ENCODE peak calls at places on chromosome 3, in nine cellular contexts. V is HL-60, I is testis, U is lower lobe of right lung, X is sigmoid colon, Y is left ventricle myocardium inferior, N is HCT116, G is pancreas, Q is adrenal gland. K is an unnamed sample.

GRCh38 chr3:169138849-169139416 is 524.6 kb downstream of the MECOM start:
- DNase-seq in V (no peak), I (no peak), U (no peak), X (no peak), Y (no peak), N (no peak), G (no peak), Q (no peak), K (no peak)

GRCh38 chr3:86702381-86702958 is 288.5 kb downstream of the VGLL3 start:
- DNase-seq in V (no peak), I (no peak), U (no peak), X (no peak), Y (no peak), N (no peak), G (no peak), Q (no peak), K (no peak)

GRCh38 chr3:57556459-57557087 is 499 bp downstream of the PDE12 start:
- DNase-seq in V (peak), I (peak), U (peak), X (peak), Y (peak), N (no peak), G (peak), Q (no peak), K (no peak)

GRCh38 chr3:134650431-134651346 is at the start of gene KY:
- DNase-seq in V (peak), I (peak), U (peak), X (no peak), Y (peak), N (no peak), G (peak), Q (peak), K (no peak)

GRCh38 chr3:14948609-14949038 is 1.2 kb downstream of the NR2C2 start:
- DNase-seq in V (no peak), I (no peak), U (no peak), X (no peak), Y (no peak), N (no peak), G (no peak), Q (no peak), K (no peak)

GRCh38 chr3:67077656-67078055 is 79.5 kb downstream of the KBTBD8 start:
- DNase-seq in V (no peak), I (no peak), U (no peak), X (no peak), Y (no peak), N (no peak), G (no peak), Q (no peak), K (no peak)

GRCh38 chr3:13786811-13787210 is 93.1 kb downstream of the WNT7A start:
- DNase-seq in V (no peak), I (no peak), U (no peak), X (no peak), Y (no peak), N (no peak), G (no peak), Q (no peak), K (no peak)

GRCh38 chr3:170560296-170560695 is 25.6 kb downstream of the SLC7A14 start:
- DNase-seq in V (no peak), I (no peak), U (no peak), X (no peak), Y (no peak), N (no peak), G (no peak), Q (no peak), K (no peak)

GRCh38 chr3:58728723-58729122 is 62.1 kb upstream of the FAM3D start:
- DNase-seq in V (no peak), I (no peak), U (no peak), X (no peak), Y (no peak), N (no peak), G (no peak), Q (no peak), K (no peak)

GRCh38 chr3:97825101-97825500 is 3.3 kb downstream of the CRYBG3 start:
- DNase-seq in V (no peak), I (no peak), U (no peak), X (no peak), Y (no peak), N (no peak), G (no peak), Q (no peak), K (no peak)

GRCh38 chr3:188853896-188854295 is 317.9 kb upstream of the TPRG1 start:
- DNase-seq in V (no peak), I (no peak), U (no peak), X (no peak), Y (no peak), N (no peak), G (no peak), Q (no peak), K (no peak)

GRCh38 chr3:15241341-15241740 is 35.3 kb downstream of the CAPN7 start:
- DNase-seq in V (peak), I (peak), U (no peak), X (peak), Y (no peak), N (peak), G (no peak), Q (peak), K (no peak)

GRCh38 chr3:30162579-30162978 is 443.8 kb upstream of the TGFBR2 start:
- DNase-seq in V (no peak), I (no peak), U (no peak), X (no peak), Y (no peak), N (no peak), G (no peak), Q (no peak), K (peak)

GRCh38 chr3:128076783-128077624 is 24.8 kb downstream of the SEC61A1 start:
- DNase-seq in V (peak), I (no peak), U (peak), X (no peak), Y (peak), N (no peak), G (no peak), Q (no peak), K (no peak)

GRCh38 chr3:145739926-145740325 is 421.1 kb downstream of the PLOD2 start:
- DNase-seq in V (no peak), I (no peak), U (no peak), X (no peak), Y (no peak), N (no peak), G (no peak), Q (no peak), K (no peak)

GRCh38 chr3:7289113-7289512 is 428.2 kb downstream of the GRM7 start:
- DNase-seq in V (no peak), I (no peak), U (no peak), X (no peak), Y (no peak), N (no peak), G (no peak), Q (no peak), K (no peak)

GRCh38 chr3:48247401-48247807 is 6.5 kb downstream of the ZNF589 start:
- DNase-seq in V (peak), I (peak), U (no peak), X (peak), Y (no peak), N (no peak), G (no peak), Q (peak), K (no peak)

GRCh38 chr3:187274977-187275338 is 16.6 kb downstream of the MASP1 start:
- DNase-seq in V (no peak), I (no peak), U (no peak), X (no peak), Y (no peak), N (no peak), G (no peak), Q (no peak), K (no peak)

GRCh38 chr3:120348065-120348980 is 831 bp downstream of the LRRC58 start:
- DNase-seq in V (peak), I (no peak), U (no peak), X (no peak), Y (no peak), N (no peak), G (no peak), Q (no peak), K (no peak)

GRCh38 chr3:197878427-197878826 is 71.6 kb upstream of the RPL35A start:
- DNase-seq in V (peak), I (no peak), U (peak), X (no peak), Y (no peak), N (no peak), G (no peak), Q (no peak), K (no peak)

GRCh38 chr3:20811631-20812030 is 625.6 kb upstream of the SGO1 start:
- DNase-seq in V (no peak), I (no peak), U (no peak), X (no peak), Y (no peak), N (no peak), G (no peak), Q (no peak), K (no peak)

DNA sequence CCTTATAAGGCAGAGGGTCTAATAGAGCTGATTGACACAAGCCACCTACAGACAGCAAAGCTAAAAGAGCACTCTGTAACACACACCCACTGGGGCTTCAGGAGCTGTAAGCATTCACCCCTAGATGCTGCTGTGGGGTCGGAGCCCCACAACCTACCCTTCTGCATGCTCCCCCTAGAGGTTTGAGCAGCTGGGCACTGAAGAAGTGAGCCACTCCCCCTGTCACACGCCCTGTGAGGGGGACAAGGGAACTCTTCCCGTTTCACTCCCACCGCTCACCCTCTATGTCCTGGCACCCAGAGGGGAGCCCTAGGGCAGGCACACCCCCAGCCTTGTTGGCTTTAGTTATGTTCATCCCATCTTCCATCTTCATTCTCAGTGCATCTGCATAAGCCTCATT is 9.4 kb upstream of the CSTA start:
- DNase-seq in V (no peak), I (no peak), U (no peak), X (no peak), Y (no peak), N (no peak), G (no peak), Q (no peak), K (no peak)
- TF ChIP-seq CTCF in V (no peak), I (no peak), U (no peak), X (no peak), Y (no peak), N (no peak), G (no peak), Q (no peak), K (no peak)

DNA sequence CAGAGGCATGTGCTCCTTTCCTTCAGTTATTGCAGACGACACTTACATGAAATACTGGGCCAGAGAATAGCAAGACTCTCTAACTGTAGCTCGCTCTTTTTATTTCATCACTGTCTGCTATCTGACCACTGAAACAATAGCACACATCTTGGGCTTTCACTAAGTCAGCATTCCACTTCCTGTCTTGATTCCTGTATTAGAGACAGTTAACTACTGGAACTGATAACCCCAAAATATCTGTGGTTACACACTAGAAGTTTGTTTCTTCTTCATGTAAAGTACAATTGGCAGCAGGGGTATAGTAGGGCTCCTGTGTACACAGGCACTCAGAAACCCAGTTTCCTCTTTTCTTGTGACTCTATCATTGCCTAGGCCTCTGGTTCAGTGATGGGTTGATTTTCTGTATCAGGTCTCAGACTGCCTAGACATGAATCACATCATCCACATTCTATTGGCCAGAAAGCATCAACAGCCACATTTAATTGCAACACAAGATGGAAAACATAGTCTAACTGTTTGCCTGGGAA is 230.2 kb upstream of the CD96 start:
- DNase-seq in V (no peak), I (no peak), U (no peak), X (no peak), Y (no peak), N (no peak), G (no peak), Q (no peak), K (no peak)
- H3K27ac ChIP-seq in V (no peak), I (no peak), U (no peak), X (no peak), Y (no peak), N (no peak), G (no peak), Q (no peak), K (no peak)

GRCh38 chr3:23002846-23003800 is 200.0 kb upstream of the UBE2E2 start:
- DNase-seq in V (no peak), I (peak), U (no peak), X (no peak), Y (no peak), N (no peak), G (no peak), Q (no peak), K (no peak)
- H3K4me3 ChIP-seq in V (no peak), I (peak), U (no peak), X (no peak), Y (no peak), N (no peak), G (no peak), Q (no peak), K (no peak)

DNA sequence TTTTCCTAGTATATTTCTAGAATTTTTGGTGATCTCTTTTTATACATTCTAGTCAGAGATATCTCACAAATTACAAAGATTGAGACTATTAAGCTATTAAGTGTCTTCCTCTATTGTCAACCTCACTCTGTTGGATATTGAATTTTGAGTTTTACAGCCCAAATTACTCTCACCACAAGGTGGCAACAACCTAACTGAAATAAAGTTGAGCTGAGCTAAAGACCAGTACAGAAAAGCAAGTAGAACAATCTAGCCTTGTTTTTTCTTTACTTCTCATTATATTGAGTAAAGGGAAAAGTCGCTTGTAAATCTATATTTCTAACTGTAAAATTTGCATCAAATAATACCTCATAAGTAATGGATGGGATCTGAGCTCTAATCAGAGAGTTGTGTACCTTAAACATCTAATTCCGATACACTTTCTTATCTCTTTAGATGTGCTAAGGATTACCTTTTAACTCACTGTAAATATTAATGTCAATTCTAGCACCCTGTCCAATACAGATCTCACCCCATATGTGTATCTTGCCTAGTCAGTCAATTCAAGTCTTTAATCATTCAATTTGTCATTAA is 13.6 kb upstream of the COMMD2 start:
- DNase-seq in V (no peak), I (no peak), U (no peak), X (no peak), Y (no peak), N (no peak), G (no peak), Q (no peak), K (no peak)
- TF ChIP-seq CTCF in V (peak), I (peak), U (peak), X (peak), Y (peak), N (peak), G (peak), Q (peak), K (peak)

GRCh38 chr3:73144276-73144675 is 82.8 kb downstream of the EBLN2 start:
- DNase-seq in V (no peak), I (no peak), U (no peak), X (no peak), Y (peak), N (no peak), G (no peak), Q (peak), K (no peak)
- H3K27ac ChIP-seq in V (no peak), I (no peak), U (peak), X (no peak), Y (peak), N (no peak), G (no peak), Q (no peak), K (no peak)

DNA sequence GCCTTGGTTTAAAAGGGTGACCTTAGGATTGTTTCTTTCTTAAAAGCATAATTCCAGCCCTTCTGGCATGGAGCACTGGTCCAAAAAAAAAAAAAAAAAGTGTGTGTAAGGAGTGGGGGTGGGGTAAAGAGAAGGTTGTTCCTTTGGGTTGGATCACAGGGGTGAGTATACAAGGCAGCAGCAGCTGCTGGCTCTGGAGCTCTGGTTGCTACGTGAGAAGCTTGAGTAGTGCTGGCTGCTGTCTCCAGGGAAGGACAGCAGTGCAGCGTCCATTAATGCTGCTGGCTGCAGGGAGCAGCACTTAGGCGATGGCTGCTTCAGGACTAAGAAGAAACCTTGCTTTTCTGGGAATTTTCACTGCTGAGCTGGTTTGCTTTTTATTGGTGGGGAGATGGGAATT is 2.3 kb downstream of the SETD5 start:
- DNase-seq in V (peak), I (peak), U (peak), X (peak), Y (peak), N (peak), G (peak), Q (peak), K (peak)
- H3K4me3 ChIP-seq in V (peak), I (peak), U (peak), X (peak), Y (peak), N (peak), G (peak), Q (no peak), K (peak)

GRCh38 chr3:152834354-152835310 is at the start of gene P2RY1:
- DNase-seq in V (peak), I (peak), U (peak), X (peak), Y (peak), N (peak), G (peak), Q (peak), K (no peak)
- TF ChIP-seq CTCF in V (no peak), I (peak), U (no peak), X (no peak), Y (peak), N (no peak), G (no peak), Q (no peak), K (no peak)

DNA sequence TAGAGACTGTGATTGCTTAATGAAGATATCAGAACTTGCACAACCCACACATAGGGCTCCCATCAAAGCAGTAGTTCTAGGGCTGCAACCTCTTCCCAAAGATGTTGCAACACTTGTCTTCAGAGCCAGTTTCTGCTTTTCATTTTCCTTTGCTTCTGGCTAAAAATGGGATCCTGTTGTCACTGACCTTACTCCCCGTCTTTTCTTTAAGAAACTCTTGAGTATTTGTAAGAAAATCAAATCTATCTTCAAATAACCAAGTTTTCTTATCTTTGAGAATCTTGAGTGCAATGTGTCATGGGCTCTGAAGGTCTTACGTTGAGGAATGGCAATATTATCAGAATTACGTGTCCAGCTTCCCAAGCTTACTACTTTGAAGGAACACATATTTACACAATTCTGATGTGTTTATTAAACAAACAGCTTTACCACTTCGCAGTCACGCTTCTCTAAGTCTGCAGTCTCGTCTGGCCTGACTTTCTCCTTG is 24.1 kb downstream of the CACNA1D start:
- DNase-seq in V (peak), I (no peak), U (no peak), X (no peak), Y (no peak), N (no peak), G (no peak), Q (peak), K (no peak)
- H3K27ac ChIP-seq in V (no peak), I (no peak), U (peak), X (peak), Y (no peak), N (no peak), G (no peak), Q (peak), K (no peak)